ENCODE peak calls at places on chromosomes 11 and 22, in five cellular contexts. V, U, C, H and B are unnamed samples.
A peak's percentile ranks its signal among the peaks of the same experiment; 100 is the strongest.

GRCh38 chr22:35446365-35446764 is 46.4 kb downstream of the MCM5 start:
- DNase-seq in V (no peak), U (peak; percentile 79), C (no peak), H (no peak), B (no peak)

GRCh38 chr11:65391007-65391406 is 4.6 kb downstream of the FRMD8 start:
- DNase-seq in V (no peak), U (peak; percentile 41), C (no peak), H (no peak), B (no peak)

GRCh38 chr22:30245181-30245984 is 1.2 kb downstream of the LIF start:
- DNase-seq in V (no peak), U (no peak), C (no peak), H (peak; percentile 73), B (no peak)

GRCh38 chr11:74686792-74687191 is 44.4 kb downstream of the CHRDL2 start:
- DNase-seq in V (no peak), U (peak; percentile 59), C (no peak), H (no peak), B (no peak)

GRCh38 chr11:65417221-65417701 is 5.3 kb upstream of the NEAT1 start:
- DNase-seq in V (peak; percentile 21), U (no peak), C (no peak), H (no peak), B (no peak)

GRCh38 chr11:46914910-46915309 is 3.4 kb downstream of the LRP4 start:
- DNase-seq in V (no peak), U (no peak), C (no peak), H (no peak), B (no peak)

GRCh38 chr11:33478111-33478573 is 221.0 kb downstream of the HIPK3 start:
- DNase-seq in V (no peak), U (no peak), C (peak; percentile 17), H (no peak), B (peak; percentile 8)

GRCh38 chr22:45742866-45743450 is 71.3 kb downstream of the ATXN10 start:
- DNase-seq in V (no peak), U (peak; percentile 71), C (peak; percentile 38), H (peak; percentile 77), B (no peak)

GRCh38 chr11:21622995-21623394 is 569.9 kb upstream of the ANO5 start:
- DNase-seq in V (no peak), U (no peak), C (no peak), H (no peak), B (no peak)

GRCh38 chr11:125263268-125263790 is 98.8 kb downstream of the PKNOX2 start:
- DNase-seq in V (no peak), U (peak; percentile 99), C (peak; percentile 71), H (no peak), B (no peak)

GRCh38 chr11:123494195-123495050 is 64.4 kb downstream of the GRAMD1B start:
- DNase-seq in V (no peak), U (peak; percentile 47), C (no peak), H (no peak), B (no peak)